ENCODE peak calls at places on chromosomes 16 and 17, in eight cellular contexts. Y is activated T-helper 1 cell treated with anti-CD3 and anti-CD28 coated beads, Interleukin-12 subunit alpha, Interleukin-12 subunit beta, Interleukin-2, Interleukin-4 antibody, amounts not matched to agents 30 ng/mL and 10 ng/mL and 1 ng/mL, durations not matched to agents 14 hours and 24 hours and 36 hours; U is T-helper 17 cell; C is stimulated activated CD4-positive, alpha-beta T cell treated with anti-CD3 and anti-CD28 coated beads, Interleukin-2, amount 100 ng/mL, for 24 hours; O is mucosa of gallbladder; P is nucleus accumbens; Z is activated CD4-positive, alpha-beta T cell treated with anti-CD3 and anti-CD28 coated beads for 48 hours; W is mucosa of descending colon. B is an unnamed sample.

GRCh38 chr17:56880571-56880970 is 33.3 kb downstream of the TRIM25 start:
- DNase-seq in Y (no peak), U (no peak), C (no peak), O (no peak), P (no peak), Z (no peak), W (no peak), B (no peak)

GRCh38 chr16:11064202-11064540 is 119.8 kb downstream of the CLEC16A start:
- DNase-seq in Y (no peak), U (no peak), C (no peak), O (no peak), P (no peak), Z (no peak), W (no peak), B (no peak)

GRCh38 chr16:77457046-77457445 is 22.2 kb upstream of the ADAMTS18 start:
- DNase-seq in Y (no peak), U (no peak), C (no peak), O (no peak), P (no peak), Z (no peak), W (no peak), B (no peak)

GRCh38 chr17:73228748-73229236 is 32.9 kb downstream of the CPSF4L start:
- DNase-seq in Y (no peak), U (no peak), C (peak), O (peak), P (peak), Z (peak), W (peak), B (peak)

GRCh38 chr16:74736531-74737157 is 36.0 kb upstream of the MLKL start:
- DNase-seq in Y (no peak), U (no peak), C (no peak), O (no peak), P (no peak), Z (no peak), W (peak), B (no peak)

GRCh38 chr17:40283662-40284061 is 4.0 kb upstream of the CDC6 start:
- DNase-seq in Y (peak), U (no peak), C (no peak), O (no peak), P (no peak), Z (no peak), W (no peak), B (no peak)

GRCh38 chr17:59844884-59845594 is 47.7 kb downstream of the TUBD1 start:
- DNase-seq in Y (no peak), U (no peak), C (peak), O (no peak), P (no peak), Z (no peak), W (no peak), B (no peak)

GRCh38 chr17:2068589-2069051 is 13.7 kb downstream of the HIC1 start:
- DNase-seq in Y (no peak), U (no peak), C (no peak), O (no peak), P (no peak), Z (peak), W (peak), B (no peak)

GRCh38 chr16:27762441-27762840 is 212.5 kb downstream of the KATNIP start:
- DNase-seq in Y (no peak), U (no peak), C (no peak), O (no peak), P (no peak), Z (no peak), W (peak), B (no peak)

GRCh38 chr17:40177275-40177874 is at the start of gene RAPGEFL1:
- DNase-seq in Y (peak), U (peak), C (peak), O (peak), P (no peak), Z (peak), W (peak), B (peak)

GRCh38 chr16:25135239-25135878 is 23.8 kb downstream of the LCMT1 start:
- DNase-seq in Y (no peak), U (no peak), C (no peak), O (no peak), P (no peak), Z (no peak), W (no peak), B (no peak)

GRCh38 chr17:76548378-76549214 is 8.8 kb downstream of the PRCD start:
- DNase-seq in Y (no peak), U (no peak), C (no peak), O (no peak), P (no peak), Z (no peak), W (no peak), B (no peak)

GRCh38 chr17:82097187-82097918 is 683 bp downstream of the FASN start:
- DNase-seq in Y (peak), U (no peak), C (peak), O (no peak), P (no peak), Z (peak), W (peak), B (peak)

GRCh38 chr17:31693433-31694210 is 165.4 kb downstream of the COPRS start:
- DNase-seq in Y (no peak), U (no peak), C (no peak), O (no peak), P (no peak), Z (no peak), W (no peak), B (no peak)

GRCh38 chr17:48002208-48002919 is 31.5 kb downstream of the CDK5RAP3 start:
- DNase-seq in Y (no peak), U (no peak), C (no peak), O (no peak), P (no peak), Z (no peak), W (no peak), B (no peak)

GRCh38 chr16:11310997-11311561 is 29.9 kb upstream of the PRM1 start:
- DNase-seq in Y (peak), U (no peak), C (no peak), O (no peak), P (no peak), Z (no peak), W (no peak), B (no peak)

GRCh38 chr17:75808905-75809621 is 24.5 kb downstream of the UNK start:
- DNase-seq in Y (no peak), U (no peak), C (no peak), O (no peak), P (no peak), Z (no peak), W (no peak), B (no peak)

GRCh38 chr16:75379339-75379738 is 54.0 kb downstream of the CFDP1 start:
- DNase-seq in Y (no peak), U (no peak), C (no peak), O (no peak), P (no peak), Z (peak), W (no peak), B (no peak)

GRCh38 chr16:73205153-73205549 is 157.2 kb upstream of the ZFHX3 start:
- DNase-seq in Y (no peak), U (no peak), C (no peak), O (no peak), P (no peak), Z (no peak), W (no peak), B (no peak)

GRCh38 chr16:49986351-49987124 is 38.5 kb upstream of the CNEP1R1 start:
- DNase-seq in Y (no peak), U (no peak), C (no peak), O (no peak), P (no peak), Z (no peak), W (no peak), B (peak)

B was measured in thyroid gland.